ENCODE peak calls at places on chromosomes 6 and 20, in ten cellular contexts. Z, T, P, E, C, J, I, G, Y and K are unnamed samples.

GRCh38 chr6:150547511-150548222 is 52.0 kb upstream of the PLEKHG1 start:
- DNase-seq in Y (no peak), C (no peak), J (no peak), E (no peak), P (no peak), T (peak), Z (no peak), G (no peak), I (no peak), K (no peak)

GRCh38 chr6:154613137-154613676 is 102.7 kb upstream of the CNKSR3 start:
- DNase-seq in G (no peak), J (no peak), I (no peak), T (peak), E (no peak), P (no peak), C (no peak), Z (peak), Y (no peak), K (no peak)

GRCh38 chr20:23022849-23023248 is 12.3 kb upstream of the SSTR4 start:
- DNase-seq in P (no peak), J (no peak), G (no peak), C (no peak), Z (no peak), Y (no peak), T (no peak), E (no peak), I (no peak), K (no peak)

GRCh38 chr6:83114164-83114563 is 46.7 kb downstream of the DOP1A start:
- DNase-seq in G (no peak), P (no peak), Z (no peak), J (no peak), C (no peak), Y (no peak), E (no peak), T (no peak), I (no peak), K (no peak)

GRCh38 chr20:49115565-49115964 is 69.5 kb downstream of the CSE1L start:
- DNase-seq in Z (no peak), C (no peak), G (no peak), T (no peak), P (no peak), Y (no peak), E (no peak), J (no peak), I (no peak), K (no peak)

GRCh38 chr6:7134999-7135735 is 27.4 kb downstream of the RREB1 start:
- DNase-seq in Z (no peak), G (no peak), P (no peak), J (no peak), I (no peak), T (no peak), Y (no peak), C (no peak), E (no peak), K (no peak)

GRCh38 chr6:107819217-107819616 is 4.9 kb downstream of the SCML4 start:
- DNase-seq in Y (no peak), Z (no peak), P (no peak), C (no peak), J (no peak), G (no peak), T (no peak), E (peak), I (no peak), K (no peak)

GRCh38 chr6:146544783-146545182 is 1.1 kb downstream of the RAB32 start:
- DNase-seq in E (no peak), Y (no peak), Z (no peak), P (no peak), I (no peak), C (no peak), J (peak), T (no peak), G (no peak), K (no peak)

GRCh38 chr20:11492391-11492790 is 425.3 kb upstream of the BTBD3 start:
- DNase-seq in E (no peak), T (no peak), G (no peak), I (no peak), P (no peak), C (no peak), Y (no peak), J (no peak), Z (no peak), K (no peak)

GRCh38 chr6:89081129-89081422 is 525 bp downstream of the PNRC1 start:
- DNase-seq in J (no peak), Z (no peak), I (no peak), T (peak), C (no peak), Y (no peak), P (no peak), G (no peak), E (no peak), K (no peak)

GRCh38 chr20:15925376-15925775 is 647.9 kb downstream of the KIF16B start:
- DNase-seq in C (no peak), J (no peak), P (no peak), E (no peak), I (no peak), G (no peak), Z (no peak), T (no peak), Y (no peak), K (no peak)

GRCh38 chr6:21438986-21439352 is 154.6 kb upstream of the SOX4 start:
- DNase-seq in Y (no peak), I (no peak), J (no peak), E (no peak), G (no peak), Z (no peak), T (no peak), C (peak), P (no peak), K (no peak)

GRCh38 chr6:167056370-167056769 is 57.2 kb downstream of the CEP43 start:
- DNase-seq in Y (no peak), T (no peak), E (no peak), C (peak), Z (no peak), J (no peak), P (no peak), G (no peak), I (no peak), K (no peak)

GRCh38 chr6:8006208-8006607 is 58.0 kb downstream of the BLOC1S5 start:
- DNase-seq in P (no peak), J (no peak), Y (no peak), E (no peak), C (peak), G (no peak), T (no peak), I (peak), Z (peak), K (no peak)

GRCh38 chr6:44699851-44700250 is 312.3 kb downstream of the CDC5L start:
- DNase-seq in P (no peak), T (no peak), Y (no peak), G (no peak), I (no peak), E (no peak), Z (no peak), C (no peak), J (no peak), K (no peak)

GRCh38 chr6:111626446-111626845 is 20.8 kb upstream of the TRAF3IP2 start:
- DNase-seq in P (no peak), J (no peak), E (no peak), I (no peak), T (no peak), C (no peak), Z (no peak), Y (no peak), G (no peak), K (no peak)

GRCh38 chr6:90739802-90740201 is 152.9 kb upstream of the MAP3K7 start:
- DNase-seq in G (no peak), C (no peak), Z (no peak), T (no peak), J (no peak), E (no peak), I (no peak), P (no peak), Y (no peak), K (no peak)

GRCh38 chr6:52362443-52363221 is 681 bp downstream of the PAQR8 start:
- DNase-seq in T (peak), P (no peak), C (peak), I (peak), Z (peak), Y (no peak), J (peak), E (peak), G (no peak), K (no peak)

GRCh38 chr20:37071481-37071911 is 24.3 kb downstream of the RBL1 start:
- DNase-seq in T (no peak), Z (no peak), J (no peak), P (no peak), I (no peak), Y (no peak), C (no peak), E (peak), G (no peak), K (no peak)

GRCh38 chr20:2470051-2470431 is 548 bp downstream of the SNRPB start:
- DNase-seq in T (peak), I (peak), P (no peak), E (no peak), G (no peak), C (peak), Z (peak), Y (no peak), J (no peak), K (no peak)

GRCh38 chr6:148629197-148629909 is 117.5 kb upstream of the UST start:
- DNase-seq in J (no peak), G (no peak), Z (no peak), C (no peak), P (no peak), T (no peak), I (no peak), Y (no peak), E (no peak), K (no peak)

GRCh38 chr6:56204134-56204533 is 43.2 kb downstream of the COL21A1 start:
- DNase-seq in Y (no peak), G (no peak), E (no peak), I (no peak), Z (no peak), T (no peak), C (no peak), J (no peak), P (no peak), K (no peak)

GRCh38 chr6:63817492-63818050 is 182.0 kb downstream of the PHF3 start:
- DNase-seq in J (no peak), P (no peak), G (no peak), C (no peak), Y (no peak), Z (no peak), I (no peak), E (no peak), T (no peak), K (no peak)

GRCh38 chr6:169665289-169665688 is 36.5 kb downstream of the WDR27 start:
- DNase-seq in Y (no peak), P (no peak), I (no peak), T (no peak), G (no peak), C (no peak), J (no peak), E (no peak), Z (no peak), K (no peak)

GRCh38 chr6:97120511-97120910 is 162.5 kb downstream of the MMS22L start:
- DNase-seq in J (no peak), Y (no peak), Z (no peak), T (no peak), P (no peak), C (no peak), G (no peak), E (no peak), I (no peak), K (no peak)

GRCh38 chr6:1821188-1822183 is 211.8 kb downstream of the FOXC1 start:
- DNase-seq in T (no peak), P (no peak), C (no peak), G (no peak), Z (no peak), J (no peak), I (no peak), Y (no peak), E (no peak), K (no peak)

GRCh38 chr20:3165473-3166337 is 6.0 kb upstream of the FASTKD5 start:
- DNase-seq in Y (no peak), Z (peak), T (peak), E (no peak), J (peak), I (no peak), G (no peak), C (no peak), P (no peak), K (no peak)

GRCh38 chr20:47287609-47288144 is 68.8 kb downstream of the ZMYND8 start:
- DNase-seq in P (no peak), Z (no peak), J (no peak), I (no peak), G (no peak), E (no peak), T (no peak), C (no peak), Y (no peak), K (no peak)

GRCh38 chr6:80376411-80376810 is 269.9 kb downstream of the BCKDHB start:
- DNase-seq in T (no peak), Y (no peak), C (no peak), J (no peak), Z (no peak), G (no peak), I (no peak), E (no peak), P (no peak), K (no peak)

GRCh38 chr6:80457044-80457933 is 350.8 kb downstream of the BCKDHB start:
- DNase-seq in C (no peak), Y (no peak), E (no peak), P (no peak), J (peak), G (no peak), I (no peak), T (peak), Z (no peak), K (peak)

GRCh38 chr20:1319462-1319861 is 9.5 kb downstream of the SDCBP2 start:
- DNase-seq in I (no peak), E (no peak), C (no peak), P (no peak), G (no peak), Y (no peak), J (no peak), Z (no peak), T (no peak), K (no peak)

GRCh38 chr20:58618694-58619540 is 32.2 kb upstream of the STX16 start:
- DNase-seq in P (no peak), I (no peak), Z (no peak), J (no peak), Y (peak), G (no peak), E (peak), T (no peak), C (no peak), K (no peak)

GRCh38 chr6:128516514-128516898 is 3.9 kb downstream of the PTPRK start:
- DNase-seq in P (no peak), T (no peak), C (no peak), E (no peak), Z (peak), Y (no peak), G (no peak), J (no peak), I (no peak), K (no peak)

GRCh38 chr6:22906091-22906549 is 336.8 kb downstream of the HDGFL1 start:
- DNase-seq in E (no peak), Y (peak), I (peak), P (no peak), G (no peak), Z (peak), C (no peak), T (no peak), J (no peak), K (no peak)

GRCh38 chr20:41171736-41172295 is 34.5 kb downstream of the PLCG1 start:
- DNase-seq in G (peak), J (no peak), Z (no peak), E (peak), C (no peak), Y (no peak), T (peak), I (no peak), P (no peak), K (no peak)

GRCh38 chr6:33936911-33937310 is 133.1 kb upstream of the MLN start:
- DNase-seq in T (no peak), P (no peak), C (no peak), G (no peak), J (no peak), Z (no peak), Y (no peak), E (no peak), I (no peak), K (no peak)

GRCh38 chr6:150144294-150144868 is 1.5 kb downstream of the PPP1R14C start:
- DNase-seq in J (no peak), I (no peak), G (no peak), C (no peak), P (no peak), Y (no peak), T (no peak), E (no peak), Z (no peak), K (no peak)

GRCh38 chr20:2849529-2849928 is 9.0 kb downstream of the VPS16 start:
- DNase-seq in Y (no peak), C (no peak), T (no peak), G (no peak), P (no peak), I (no peak), E (no peak), Z (no peak), J (no peak), K (no peak)

GRCh38 chr20:62914970-62915457 is 11.3 kb downstream of the DIDO1 start:
- DNase-seq in J (no peak), Y (no peak), I (peak), Z (peak), T (peak), C (no peak), P (no peak), G (no peak), E (no peak), K (no peak)

GRCh38 chr6:167207527-167207926 is 49.7 kb upstream of the GPR31 start:
- DNase-seq in I (no peak), G (no peak), E (no peak), J (no peak), Y (no peak), T (no peak), C (no peak), Z (no peak), P (no peak), K (no peak)